ENCODE peak calls at places on chromosome 10, in seven cellular contexts. One of them, this sample, is unnamed.

GRCh38 chr10:77626266-77626935 is 11.2 kb downstream of the KCNMA1 start:
- DNase-seq in trophoblast cell: no peak
- DNase-seq in H9: no peak
- DNase-seq in IMR-90: no peak
- DNase-seq in mesenchymal stem cell: peak; percentile 52
- DNase-seq in H1: no peak
- DNase-seq in neuronal stem cell: no peak
- DNase-seq in this sample: no peak

GRCh38 chr10:68560916-68561691 is 967 bp downstream of the TET1 start:
- DNase-seq in IMR-90: peak; percentile 36
- DNase-seq in H9: peak; percentile 61
- DNase-seq in mesenchymal stem cell: peak; percentile 67
- DNase-seq in trophoblast cell: peak; percentile 46
- DNase-seq in H1: no peak
- DNase-seq in neuronal stem cell: peak; percentile 35
- DNase-seq in this sample: peak; percentile 70

GRCh38 chr10:132575320-132576201 is 38.0 kb downstream of the INPP5A start:
- DNase-seq in IMR-90: peak; percentile 91
- DNase-seq in neuronal stem cell: no peak
- DNase-seq in trophoblast cell: peak; percentile 55
- DNase-seq in mesenchymal stem cell: peak; percentile 78
- DNase-seq in H9: no peak
- DNase-seq in H1: no peak
- DNase-seq in this sample: no peak

GRCh38 chr10:79070611-79071534 is 2.1 kb downstream of the ZMIZ1 start:
- DNase-seq in H1: no peak
- DNase-seq in mesenchymal stem cell: peak; percentile 88
- DNase-seq in H9: peak; percentile 72
- DNase-seq in IMR-90: peak; percentile 69
- DNase-seq in trophoblast cell: peak; percentile 20
- DNase-seq in neuronal stem cell: peak; percentile 66
- DNase-seq in this sample: peak; percentile 89

GRCh38 chr10:127563718-127564553 is 14.8 kb downstream of the NPS start:
- DNase-seq in H1: no peak
- DNase-seq in mesenchymal stem cell: no peak
- DNase-seq in neuronal stem cell: no peak
- DNase-seq in H9: peak; percentile 42
- DNase-seq in IMR-90: no peak
- DNase-seq in trophoblast cell: peak; percentile 39
- DNase-seq in this sample: peak; percentile 18

GRCh38 chr10:27998954-27999275 is at the start of gene ODAD2:
- DNase-seq in H9: no peak
- DNase-seq in neuronal stem cell: no peak
- DNase-seq in H1: no peak
- DNase-seq in mesenchymal stem cell: no peak
- DNase-seq in trophoblast cell: no peak
- DNase-seq in IMR-90: no peak
- DNase-seq in this sample: no peak

GRCh38 chr10:22986771-22987542 is 59.1 kb downstream of the ARMC3 start:
- DNase-seq in IMR-90: peak; percentile 38
- DNase-seq in trophoblast cell: peak; percentile 18
- DNase-seq in neuronal stem cell: no peak
- DNase-seq in H1: no peak
- DNase-seq in H9: no peak
- DNase-seq in mesenchymal stem cell: peak; percentile 43
- DNase-seq in this sample: no peak

GRCh38 chr10:43793714-43794113 is 145.0 kb upstream of the ZNF32 start:
- DNase-seq in IMR-90: peak; percentile 82
- DNase-seq in H9: no peak
- DNase-seq in H1: no peak
- DNase-seq in trophoblast cell: no peak
- DNase-seq in neuronal stem cell: no peak
- DNase-seq in mesenchymal stem cell: peak; percentile 89
- DNase-seq in this sample: no peak

GRCh38 chr10:78892383-78893191 is 176.2 kb upstream of the ZMIZ1 start:
- DNase-seq in H9: no peak
- DNase-seq in trophoblast cell: no peak
- DNase-seq in neuronal stem cell: no peak
- DNase-seq in IMR-90: no peak
- DNase-seq in mesenchymal stem cell: peak; percentile 5
- DNase-seq in H1: no peak
- DNase-seq in this sample: peak; percentile 39

GRCh38 chr10:22553452-22553995 is 160.9 kb downstream of the PIP4K2A start:
- DNase-seq in H9: no peak
- DNase-seq in trophoblast cell: no peak
- DNase-seq in neuronal stem cell: no peak
- DNase-seq in IMR-90: no peak
- DNase-seq in H1: no peak
- DNase-seq in mesenchymal stem cell: no peak
- DNase-seq in this sample: no peak

GRCh38 chr10:74640134-74640533 is 186.3 kb upstream of the KAT6B start:
- DNase-seq in trophoblast cell: no peak
- DNase-seq in IMR-90: peak; percentile 9
- DNase-seq in H1: peak; percentile 2
- DNase-seq in H9: peak; percentile 38
- DNase-seq in neuronal stem cell: peak; percentile 17
- DNase-seq in mesenchymal stem cell: peak; percentile 10
- DNase-seq in this sample: peak; percentile 42

GRCh38 chr10:73796766-73797165 is 11.4 kb downstream of the ZSWIM8 start:
- DNase-seq in neuronal stem cell: no peak
- DNase-seq in mesenchymal stem cell: no peak
- DNase-seq in H1: no peak
- DNase-seq in trophoblast cell: no peak
- DNase-seq in H9: no peak
- DNase-seq in IMR-90: no peak
- DNase-seq in this sample: no peak

GRCh38 chr10:48577158-48577557 is 27.7 kb downstream of the ARHGAP22 start:
- DNase-seq in H9: peak; percentile 4
- DNase-seq in IMR-90: no peak
- DNase-seq in trophoblast cell: peak; percentile 10
- DNase-seq in mesenchymal stem cell: no peak
- DNase-seq in neuronal stem cell: no peak
- DNase-seq in H1: no peak
- DNase-seq in this sample: no peak

GRCh38 chr10:48574817-48575380 is 30.0 kb downstream of the ARHGAP22 start:
- DNase-seq in IMR-90: no peak
- DNase-seq in trophoblast cell: no peak
- DNase-seq in mesenchymal stem cell: no peak
- DNase-seq in H1: no peak
- DNase-seq in H9: no peak
- DNase-seq in neuronal stem cell: no peak
- DNase-seq in this sample: no peak

GRCh38 chr10:48573045-48573444 is 31.8 kb downstream of the ARHGAP22 start:
- DNase-seq in H9: no peak
- DNase-seq in mesenchymal stem cell: no peak
- DNase-seq in trophoblast cell: no peak
- DNase-seq in IMR-90: no peak
- DNase-seq in H1: no peak
- DNase-seq in neuronal stem cell: no peak
- DNase-seq in this sample: no peak

GRCh38 chr10:48574322-48574796 is 30.5 kb downstream of the ARHGAP22 start:
- DNase-seq in trophoblast cell: no peak
- DNase-seq in H9: peak; percentile 22
- DNase-seq in IMR-90: no peak
- DNase-seq in H1: no peak
- DNase-seq in mesenchymal stem cell: no peak
- DNase-seq in neuronal stem cell: no peak
- DNase-seq in this sample: peak; percentile 73

DNA sequence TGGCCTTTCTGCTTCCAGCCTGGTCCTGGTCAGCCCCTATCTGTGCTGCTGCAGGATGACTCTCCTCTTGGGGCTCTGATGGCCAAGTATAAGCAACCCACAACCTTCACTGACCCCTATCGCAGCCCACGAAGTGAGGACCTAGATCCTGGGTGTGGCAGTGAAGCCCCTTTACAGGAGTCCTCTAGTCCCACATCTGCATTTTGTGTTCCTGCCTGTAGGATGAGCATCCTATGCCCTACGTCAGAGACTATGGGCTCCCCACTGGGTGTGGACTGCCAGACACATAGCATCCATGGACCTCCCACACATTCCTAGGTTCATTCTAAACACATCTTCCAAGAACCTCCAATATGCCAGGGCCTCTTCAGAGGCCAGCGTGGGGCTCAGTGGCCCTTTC is 29.0 kb downstream of the ARHGAP22 start:
- DNase-seq in H9: peak; percentile 5
- DNase-seq in IMR-90: no peak
- DNase-seq in neuronal stem cell: no peak
- DNase-seq in H1: no peak
- DNase-seq in mesenchymal stem cell: no peak
- DNase-seq in trophoblast cell: no peak
- DNase-seq in this sample: no peak
- H3K4me2 ChIP-seq in H9: no peak overlapping the region
- H3K4me2 ChIP-seq in IMR-90: no peak overlapping the region
- H3K4me2 ChIP-seq in neuronal stem cell: no peak overlapping the region
- H3K4me2 ChIP-seq in H1: no peak overlapping the region
- H3K4me2 ChIP-seq in mesenchymal stem cell: no peak overlapping the region
- H3K4me2 ChIP-seq in trophoblast cell: no peak overlapping the region
- H3K4me2 ChIP-seq in this sample: no peak overlapping the region

DNA sequence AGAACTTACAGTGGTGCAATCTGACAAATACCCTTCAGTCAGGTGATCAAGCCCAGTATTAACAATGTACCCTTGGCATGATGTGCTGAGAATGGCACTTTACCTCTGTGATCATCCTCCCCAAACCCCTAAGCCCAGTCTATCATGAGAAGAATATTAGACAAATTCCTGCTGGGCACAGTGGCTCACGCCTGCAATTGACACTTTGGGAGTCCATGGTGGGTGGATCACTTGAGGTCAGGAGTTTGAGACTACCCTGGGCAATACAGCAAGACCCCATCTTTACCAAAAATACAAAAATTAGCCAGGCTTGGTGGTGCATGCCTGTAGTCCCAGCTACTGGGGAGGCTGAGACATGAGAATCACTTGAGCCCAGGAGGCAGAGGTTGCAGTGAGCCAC is 7.4 kb upstream of the CUL2 start:
- DNase-seq in H1: no peak
- DNase-seq in trophoblast cell: no peak
- DNase-seq in mesenchymal stem cell: no peak
- DNase-seq in H9: no peak
- DNase-seq in IMR-90: no peak
- DNase-seq in neuronal stem cell: no peak
- DNase-seq in this sample: no peak
- H4K8ac ChIP-seq in H1: no peak overlapping the region
- H4K8ac ChIP-seq in trophoblast cell: no peak overlapping the region
- H4K8ac ChIP-seq in mesenchymal stem cell: no peak overlapping the region
- H4K8ac ChIP-seq in H9: no peak overlapping the region
- H4K8ac ChIP-seq in IMR-90: no peak overlapping the region
- H4K8ac ChIP-seq in neuronal stem cell: no peak overlapping the region
- H4K8ac ChIP-seq in this sample: no peak overlapping the region

GRCh38 chr10:5497289-5497688 is 2.1 kb downstream of the CALML5 start:
- DNase-seq in mesenchymal stem cell: no peak
- DNase-seq in H1: no peak
- DNase-seq in IMR-90: no peak
- DNase-seq in trophoblast cell: no peak
- DNase-seq in neuronal stem cell: no peak
- DNase-seq in H9: no peak
- DNase-seq in this sample: no peak
- H3K4me2 ChIP-seq in mesenchymal stem cell: no peak overlapping the region
- H3K4me2 ChIP-seq in H1: no peak overlapping the region
- H3K4me2 ChIP-seq in IMR-90: no peak overlapping the region
- H3K4me2 ChIP-seq in trophoblast cell: no peak overlapping the region
- H3K4me2 ChIP-seq in neuronal stem cell: no peak overlapping the region
- H3K4me2 ChIP-seq in H9: no peak overlapping the region
- H3K4me2 ChIP-seq in this sample: no peak overlapping the region

GRCh38 chr10:7192831-7193348 is 217.9 kb downstream of the SFMBT2 start:
- DNase-seq in neuronal stem cell: no peak
- DNase-seq in IMR-90: no peak
- DNase-seq in H9: no peak
- DNase-seq in mesenchymal stem cell: no peak
- DNase-seq in trophoblast cell: no peak
- DNase-seq in H1: no peak
- DNase-seq in this sample: no peak
- H4K8ac ChIP-seq in neuronal stem cell: no peak overlapping the region
- H4K8ac ChIP-seq in IMR-90: no peak overlapping the region
- H4K8ac ChIP-seq in H9: no peak overlapping the region
- H4K8ac ChIP-seq in mesenchymal stem cell: no peak overlapping the region
- H4K8ac ChIP-seq in trophoblast cell: no peak overlapping the region
- H4K8ac ChIP-seq in H1: no peak overlapping the region
- H4K8ac ChIP-seq in this sample: no peak overlapping the region